ENCODE peak calls at places on chromosomes 12 and 14, in five cellular contexts. D, U, A, L and R are unnamed samples.

GRCh38 chr12:102429755-102430154 is 50.6 kb downstream of the IGF1 start:
- ATAC-seq in D (no peak), U (peak), A (no peak), L (peak), R (peak)

GRCh38 chr12:70258605-70259403 is 15.6 kb downstream of the CNOT2 start:
- ATAC-seq in D (no peak), U (no peak), A (no peak), L (no peak), R (no peak)

GRCh38 chr12:109462868-109463692 is 14.0 kb downstream of the KCTD10 start:
- ATAC-seq in D (no peak), U (peak), A (no peak), L (peak), R (peak)

GRCh38 chr14:100076630-100077029 is 11.4 kb downstream of the EVL start:
- ATAC-seq in D (no peak), U (peak), A (no peak), L (peak), R (peak)

GRCh38 chr12:31226639-31227038 is 99.3 kb downstream of the SINHCAF start:
- ATAC-seq in D (no peak), U (no peak), A (no peak), L (no peak), R (no peak)

GRCh38 chr12:65656904-65657351 is 167.4 kb upstream of the HMGA2 start:
- ATAC-seq in D (no peak), U (no peak), A (no peak), L (no peak), R (no peak)

GRCh38 chr12:51270847-51271518 is 768 bp upstream of the SMAGP start:
- ATAC-seq in D (peak), U (peak), A (no peak), L (no peak), R (no peak)

GRCh38 chr14:91356218-91356763 is 61.3 kb downstream of the CCDC88C start:
- ATAC-seq in D (peak), U (no peak), A (peak), L (no peak), R (no peak)

GRCh38 chr14:96584199-96584906 is 82.2 kb downstream of the PAPOLA start:
- ATAC-seq in D (peak), U (peak), A (peak), L (peak), R (no peak)

GRCh38 chr12:63018273-63018672 is 83.3 kb upstream of the PPM1H start:
- ATAC-seq in D (no peak), U (no peak), A (no peak), L (no peak), R (no peak)

GRCh38 chr12:64923536-64923935 is 99.1 kb downstream of the TBC1D30 start:
- ATAC-seq in D (peak), U (no peak), A (no peak), L (no peak), R (no peak)

GRCh38 chr14:20808084-20808483 is 5.4 kb upstream of the RNASE1 start:
- ATAC-seq in D (no peak), U (peak), A (no peak), L (no peak), R (no peak)

GRCh38 chr12:80056845-80057244 is 42.5 kb upstream of the OTOGL start:
- ATAC-seq in D (no peak), U (peak), A (no peak), L (no peak), R (no peak)

GRCh38 chr12:113877608-113878007 is 88.5 kb downstream of the RBM19 start:
- ATAC-seq in D (no peak), U (no peak), A (no peak), L (no peak), R (no peak)

GRCh38 chr14:73567951-73568885 is 795 bp upstream of the ACOT2 start:
- ATAC-seq in D (no peak), U (no peak), A (no peak), L (no peak), R (no peak)

GRCh38 chr12:103673891-103674375 is 86.9 kb downstream of the STAB2 start:
- ATAC-seq in D (no peak), U (no peak), A (no peak), L (no peak), R (no peak)

GRCh38 chr12:125140918-125141573 is 75.8 kb downstream of the AACS start:
- ATAC-seq in D (no peak), U (no peak), A (no peak), L (no peak), R (no peak)

GRCh38 chr12:12915654-12916053 is 24.3 kb downstream of the GPRC5A start:
- ATAC-seq in D (no peak), U (no peak), A (no peak), L (no peak), R (no peak)

GRCh38 chr12:123050331-123050809 is 69.9 kb downstream of the ARL6IP4 start:
- ATAC-seq in D (peak), U (peak), A (no peak), L (peak), R (peak)

GRCh38 chr12:2191534-2192153 is 138.9 kb downstream of the CACNA1C start:
- ATAC-seq in D (no peak), U (no peak), A (no peak), L (no peak), R (no peak)

GRCh38 chr12:16282978-16283377 is 5.5 kb upstream of the SLC15A5 start:
- ATAC-seq in D (no peak), U (no peak), A (no peak), L (no peak), R (no peak)

GRCh38 chr12:27984275-27984674 is 11.7 kb upstream of the PTHLH start:
- ATAC-seq in D (no peak), U (no peak), A (no peak), L (no peak), R (no peak)

GRCh38 chr12:132500137-132500855 is 10.3 kb downstream of the FBRSL1 start:
- ATAC-seq in D (peak), U (no peak), A (peak), L (no peak), R (no peak)

GRCh38 chr14:22485178-22485577 is 103.8 kb downstream of the DAD1 start:
- ATAC-seq in D (no peak), U (peak), A (no peak), L (no peak), R (no peak)

GRCh38 chr12:112307219-112308062 is 74.8 kb downstream of the HECTD4 start:
- ATAC-seq in D (no peak), U (no peak), A (no peak), L (peak), R (no peak)

GRCh38 chr12:124352839-124353238 is 57.9 kb downstream of the RFLNA start:
- ATAC-seq in D (no peak), U (peak), A (no peak), L (peak), R (peak)

GRCh38 chr12:5525783-5526367 is 94.0 kb downstream of the NTF3 start:
- ATAC-seq in D (no peak), U (no peak), A (no peak), L (no peak), R (no peak)

GRCh38 chr12:68559984-68560822 is 50.5 kb upstream of the RAP1B start:
- ATAC-seq in D (no peak), U (peak), A (no peak), L (peak), R (peak)

GRCh38 chr12:117685115-117685926 is 283.5 kb downstream of the KSR2 start:
- ATAC-seq in D (no peak), U (peak), A (no peak), L (no peak), R (peak)

GRCh38 chr12:68169213-68169889 is 9.8 kb upstream of the IFNG start:
- ATAC-seq in D (no peak), U (no peak), A (no peak), L (no peak), R (no peak)